ENCODE peak calls at places on chromosomes 16 and 17, in four cellular contexts. P, M, E and H are unnamed samples.

GRCh38 chr17:44000871-44001460 is 3.5 kb upstream of the NAGS start:
- DNase-seq in P (no peak), E (no peak), M (no peak), H (no peak)

GRCh38 chr17:83080641-83081560 is 1.5 kb downstream of the METRNL start:
- DNase-seq in M (no peak), E (peak; percentile 75), P (no peak), H (peak; percentile 51)

GRCh38 chr16:3311496-3311895 is 6.2 kb downstream of the ZNF75A start:
- DNase-seq in E (no peak), P (no peak), M (no peak), H (no peak)

GRCh38 chr17:47076171-47076570 is 97.1 kb upstream of the RPRML start:
- DNase-seq in E (peak; percentile 5), M (no peak), P (no peak), H (no peak)

GRCh38 chr17:80773243-80773991 is 218.2 kb upstream of the CHMP6 start:
- DNase-seq in P (no peak), E (peak; percentile 54), M (no peak), H (peak; percentile 60)

GRCh38 chr16:84989791-84990620 is 21.3 kb downstream of the ZDHHC7 start:
- DNase-seq in E (no peak), P (no peak), M (no peak), H (no peak)

GRCh38 chr17:40340880-40341807 is 23.4 kb downstream of the GJD3 start:
- DNase-seq in P (peak; percentile 79), E (peak; percentile 92), M (peak; percentile 73), H (peak; percentile 93)

GRCh38 chr16:28212532-28212873 is 738 bp upstream of the XPO6 start:
- DNase-seq in E (peak; percentile 61), M (no peak), P (peak; percentile 15), H (no peak)

GRCh38 chr16:15521390-15521757 is 87.0 kb downstream of the BMERB1 start:
- DNase-seq in E (no peak), P (no peak), M (no peak), H (no peak)

GRCh38 chr17:4607773-4608187 is 23.5 kb downstream of the SMTNL2 start:
- DNase-seq in M (peak; percentile 66), P (no peak), E (peak; percentile 60), H (no peak)

GRCh38 chr17:40499551-40500189 is 1.8 kb downstream of the TNS4 start:
- DNase-seq in P (no peak), E (peak; percentile 87), M (peak; percentile 58), H (no peak)

GRCh38 chr17:39365252-39365651 is 36.2 kb downstream of the FBXL20 start:
- DNase-seq in P (no peak), M (no peak), E (peak; percentile 88), H (no peak)

GRCh38 chr16:35564148-35564547 is 2104.7 kb downstream of the TP53TG3F start:
- DNase-seq in E (no peak), P (no peak), M (no peak), H (no peak)

GRCh38 chr17:69042308-69042707 is 18.4 kb downstream of the ABCA9 start:
- DNase-seq in E (no peak), M (no peak), P (no peak), H (peak; percentile 14)

GRCh38 chr16:58451945-58452401 is 48.0 kb upstream of the NDRG4 start:
- DNase-seq in M (peak; percentile 73), P (no peak), E (peak; percentile 52), H (no peak)

GRCh38 chr16:72300892-72301291 is 128.9 kb upstream of the PMFBP1 start:
- DNase-seq in E (no peak), M (no peak), P (no peak), H (no peak)

GRCh38 chr17:75587718-75588545 is at the start of gene MYO15B:
- DNase-seq in E (peak; percentile 32), P (no peak), M (peak; percentile 40), H (no peak)

GRCh38 chr17:8997994-8998628 is 23.2 kb upstream of the NTN1 start:
- DNase-seq in E (peak; percentile 76), P (peak; percentile 51), M (peak; percentile 52), H (peak; percentile 85)

GRCh38 chr17:78322858-78323455 is 36.9 kb downstream of the SOCS3 start:
- DNase-seq in M (no peak), E (peak; percentile 77), P (no peak), H (peak; percentile 24)

GRCh38 chr17:81735181-81736102 is 23.4 kb downstream of the SLC25A10 start:
- DNase-seq in P (no peak), M (no peak), E (peak; percentile 88), H (peak; percentile 76)

GRCh38 chr16:53131050-53131362 is 76.2 kb downstream of the CHD9 start:
- DNase-seq in E (no peak), M (no peak), P (no peak), H (no peak)
- H2AFZ ChIP-seq in E (peak overlapping the region; percentile 41), M (peak overlapping the region; percentile 30), P (no peak overlapping the region), H (no peak overlapping the region)

DNA sequence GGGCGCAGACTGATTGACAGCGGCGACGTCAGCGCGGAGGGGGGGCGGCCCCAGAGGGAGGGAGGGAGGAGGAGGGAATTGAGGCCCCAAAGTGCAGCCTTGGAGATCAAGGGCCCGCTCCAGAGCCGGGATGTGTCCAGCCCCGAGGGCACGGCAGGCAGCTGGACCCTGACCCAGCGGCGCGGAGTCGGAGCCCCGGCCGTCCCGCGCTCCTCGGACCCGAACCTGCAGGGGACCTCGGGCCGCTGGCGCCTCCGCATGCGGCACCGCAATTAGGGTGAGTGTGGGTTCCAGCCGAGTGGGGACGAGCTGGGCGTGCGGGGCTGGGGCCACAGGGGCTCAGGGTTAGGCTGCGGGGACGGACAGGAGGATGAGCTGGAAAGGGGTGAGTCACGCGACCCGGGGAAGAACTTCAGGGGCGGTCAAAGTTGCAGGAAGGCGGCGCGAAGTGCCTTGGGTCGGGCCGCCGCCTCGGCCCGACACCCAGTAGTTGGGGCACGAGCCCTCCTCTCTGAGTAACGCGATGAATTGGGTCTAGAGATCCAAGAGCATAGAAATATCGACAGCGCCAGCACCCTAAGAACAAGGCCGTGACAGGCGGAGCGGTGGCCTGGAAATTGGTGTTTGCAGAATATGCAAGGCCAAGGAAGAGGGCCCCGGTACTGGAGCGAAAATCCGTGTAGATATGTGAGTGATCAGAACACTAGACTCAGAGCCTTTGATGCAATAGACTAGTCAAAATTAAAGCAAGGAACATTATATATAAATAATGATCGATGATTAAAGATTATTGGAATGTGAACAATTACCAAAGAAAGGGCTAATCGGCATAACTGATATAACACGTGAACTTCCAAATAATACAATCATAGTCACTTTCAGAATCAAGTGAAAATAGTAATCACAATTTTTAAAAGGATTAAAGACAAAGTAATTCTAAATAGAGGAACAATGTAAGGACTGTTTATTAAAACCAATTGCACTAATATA is at the start of gene TBX4:
- DNase-seq in M (no peak), E (no peak), P (no peak), H (no peak)
- H3K9me3 ChIP-seq in M (no peaks in the 10 kb centered on the region), E (no peaks in the 10 kb centered on the region), P (no peaks in the 10 kb centered on the region), H (no peaks in the 10 kb centered on the region)

GRCh38 chr16:19856120-19856519 is 28.5 kb downstream of the GPRC5B start:
- DNase-seq in E (no peak), M (no peak), P (no peak), H (no peak)

GRCh38 chr16:19853132-19853972 is 31.3 kb downstream of the GPRC5B start:
- DNase-seq in M (no peak), P (no peak), E (no peak), H (no peak)

GRCh38 chr16:19853973-19854876 is 30.4 kb downstream of the GPRC5B start:
- DNase-seq in P (no peak), E (no peak), M (no peak), H (no peak)

GRCh38 chr16:19850131-19850817 is 34.4 kb downstream of the GPRC5B start:
- DNase-seq in E (no peak), P (no peak), M (no peak), H (no peak)

DNA sequence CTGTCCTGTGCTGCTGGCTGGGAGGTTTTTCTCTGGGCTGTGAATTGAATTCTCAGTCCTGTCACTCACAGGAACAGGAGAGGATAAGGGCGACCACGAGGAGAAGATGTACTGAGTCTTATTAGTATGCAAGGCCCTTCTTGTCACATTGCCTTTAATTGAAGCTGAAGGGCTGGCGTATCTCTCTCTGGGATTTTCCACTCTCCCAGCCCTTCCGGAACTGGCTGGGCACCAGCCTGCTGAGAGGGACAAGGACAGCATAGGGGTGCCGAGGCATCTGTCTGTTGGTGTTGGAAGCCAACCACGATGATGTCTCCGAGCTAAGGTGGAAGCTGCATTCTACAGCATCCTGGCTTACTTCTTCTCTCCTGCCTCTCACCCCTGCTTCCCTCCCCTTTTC is 33.2 kb downstream of the GPRC5B start:
- DNase-seq in P (no peak), E (no peak), M (peak; percentile 25), H (no peak)
- H2AFZ ChIP-seq in P (no peak overlapping the region), E (no peak overlapping the region), M (no peak overlapping the region), H (no peak overlapping the region)

GRCh38 chr17:34095101-34095500 is 160.0 kb upstream of the CCL2 start:
- DNase-seq in M (no peak), E (no peak), P (no peak), H (no peak)
- H3K9me3 ChIP-seq in M (peaks cover 2% of the 10 kb centered on the region), E (no peaks in the 10 kb centered on the region), P (no peaks in the 10 kb centered on the region), H (no peaks in the 10 kb centered on the region)